ENCODE peak calls at places on chromosomes 5 and 9, in eight cellular contexts. N is brain microvascular endothelial cell; T is HFFc6; V is stimulated activated CD4-positive, alpha-beta T cell treated with anti-CD3 and anti-CD28 coated beads, Interleukin-1b, Interleukin-23, amount 100 ng/mL, for 4 hours; C is iPS-NIHi11; W is HTR-8/SVneo; Y is activated T-cell treated with anti-CD3 and anti-CD28 coated beads, Interleukin-2, amount 50 U/mL, for 72 hours; A is stimulated activated CD8-positive, alpha-beta memory T cell treated with anti-CD3 and anti-CD28 coated beads, Interleukin-15, amount 100 ng/mL, for 24 hours. E is an unnamed sample.

GRCh38 chr5:1973391-1974013 is 90.8 kb upstream of the IRX4 start:
- DNase-seq in W (no peak), N (no peak), T (no peak), C (no peak), A (no peak), V (no peak), Y (no peak), E (no peak)

GRCh38 chr9:28056006-28056405 is 482.7 kb upstream of the C9orf72 start:
- DNase-seq in Y (no peak), A (no peak), C (no peak), T (no peak), N (no peak), V (no peak), W (no peak), E (no peak)

GRCh38 chr5:7856855-7857254 is 5.9 kb upstream of the CFAP90 start:
- DNase-seq in V (no peak), T (peak), N (no peak), C (peak), W (peak), A (no peak), Y (no peak), E (peak)

GRCh38 chr5:116572375-116573278 is 2.0 kb downstream of the SEMA6A start:
- DNase-seq in V (no peak), N (no peak), T (no peak), C (peak), W (peak), Y (peak), A (no peak), E (no peak)

GRCh38 chr9:4579011-4579410 is 83.1 kb upstream of the PLPP6 start:
- DNase-seq in C (no peak), N (no peak), A (no peak), T (no peak), W (no peak), V (no peak), Y (no peak), E (no peak)

GRCh38 chr5:179407191-179408175 is 62.2 kb upstream of the ADAMTS2 start:
- DNase-seq in N (no peak), T (peak), Y (no peak), V (no peak), A (no peak), W (no peak), C (no peak), E (no peak)

GRCh38 chr9:105421154-105421553 is 26.7 kb upstream of the FSD1L start:
- DNase-seq in N (no peak), A (no peak), T (no peak), C (no peak), Y (no peak), V (no peak), W (no peak), E (no peak)

GRCh38 chr9:135869916-135870315 is 37.4 kb downstream of the CAMSAP1 start:
- DNase-seq in A (no peak), C (no peak), W (no peak), Y (no peak), T (no peak), N (no peak), V (no peak), E (no peak)

GRCh38 chr5:61790678-61791077 is 458.6 kb downstream of the ZSWIM6 start:
- DNase-seq in A (no peak), W (no peak), V (no peak), Y (peak), N (no peak), T (no peak), C (no peak), E (peak)

GRCh38 chr5:131747180-131748105 is 49.4 kb downstream of the FNIP1 start:
- DNase-seq in C (no peak), A (no peak), Y (no peak), W (no peak), N (peak), V (no peak), T (peak), E (peak)

GRCh38 chr9:5578018-5578697 is 50.7 kb upstream of the RIC1 start:
- DNase-seq in W (no peak), A (no peak), T (no peak), Y (no peak), V (no peak), N (no peak), C (no peak), E (no peak)

GRCh38 chr9:133800266-133800665 is 62.1 kb upstream of the SARDH start:
- DNase-seq in A (no peak), N (no peak), C (no peak), W (no peak), T (no peak), V (no peak), Y (no peak), E (no peak)

GRCh38 chr5:180799194-180799593 is 3.4 kb downstream of the MGAT1 start:
- DNase-seq in W (no peak), V (no peak), N (no peak), T (no peak), A (no peak), C (peak), Y (no peak), E (no peak)

GRCh38 chr5:74342948-74343682 is 297.4 kb downstream of the ENC1 start:
- DNase-seq in W (no peak), T (no peak), A (no peak), V (no peak), N (no peak), Y (no peak), C (no peak), E (no peak)

GRCh38 chr5:74765929-74766328 is 988 bp downstream of the GFM2 start:
- DNase-seq in W (no peak), T (no peak), Y (no peak), A (no peak), C (no peak), N (no peak), V (no peak), E (no peak)

E was measured in GM13977.